ENCODE peak calls at places on chromosomes 4 and X, in six cellular contexts. I is uterus, K is IMR-90, H is endothelial cell of umbilical vein, O is transverse colon, F is sigmoid colon. C is an unnamed sample.

GRCh38 chr4:53068755-53069154 is 206.6 kb downstream of the RASL11B start:
- DNase-seq in O (no peak), I (no peak), F (no peak), H (no peak), K (peak), C (no peak)

GRCh38 chr4:75497133-75497532 is 17.1 kb downstream of the RCHY1 start:
- DNase-seq in H (no peak), I (no peak), F (no peak), K (peak), O (no peak), C (no peak)

GRCh38 chr4:42420120-42420519 is 22.8 kb downstream of the SHISA3 start:
- DNase-seq in K (peak), O (no peak), H (no peak), I (no peak), F (no peak), C (no peak)

GRCh38 chr4:143241892-143242291 is 57.2 kb downstream of the USP38 start:
- DNase-seq in K (peak), I (no peak), F (no peak), H (no peak), O (no peak), C (no peak)

GRCh38 chr4:26020083-26020668 is 106.2 kb downstream of the SMIM20 start:
- DNase-seq in F (no peak), H (no peak), I (no peak), K (peak), O (no peak), C (no peak)

GRCh38 chr4:186624951-186625350 is 69.6 kb upstream of the MTNR1A start:
- DNase-seq in I (no peak), K (peak), H (no peak), F (no peak), O (no peak), C (no peak)

GRCh38 chrX:65596270-65596669 is 61.7 kb upstream of the LAS1L start:
- DNase-seq in O (peak), H (peak), K (peak), F (no peak), I (peak), C (peak)

GRCh38 chr4:15778191-15778741 is at the start of gene CD38:
- DNase-seq in H (no peak), O (peak), F (peak), I (no peak), K (no peak), C (peak)

GRCh38 chr4:69951602-69952001 is 13.9 kb downstream of the CSN2 start:
- DNase-seq in I (no peak), K (no peak), H (no peak), F (no peak), O (no peak), C (no peak)

GRCh38 chr4:38670939-38671593 is 7.1 kb downstream of the KLF3 start:
- DNase-seq in K (no peak), O (peak), I (no peak), F (no peak), H (peak), C (peak)

GRCh38 chr4:38670061-38670894 is 6.3 kb downstream of the KLF3 start:
- DNase-seq in I (no peak), F (no peak), H (peak), K (no peak), O (no peak), C (no peak)

GRCh38 chr4:38667005-38667771 is 3.2 kb downstream of the KLF3 start:
- DNase-seq in H (peak), I (peak), K (peak), F (peak), O (peak), C (peak)

GRCh38 chr4:38668203-38668602 is 4.2 kb downstream of the KLF3 start:
- DNase-seq in F (no peak), I (no peak), H (no peak), K (no peak), O (no peak), C (no peak)

GRCh38 chr4:38669233-38669632 is 5.2 kb downstream of the KLF3 start:
- DNase-seq in I (no peak), F (no peak), H (peak), O (no peak), K (no peak), C (no peak)
- TF ChIP-seq POLR2A in I (no peak), F (no peak), H (no peak), O (no peak), K (no peak), C (no peak)

DNA sequence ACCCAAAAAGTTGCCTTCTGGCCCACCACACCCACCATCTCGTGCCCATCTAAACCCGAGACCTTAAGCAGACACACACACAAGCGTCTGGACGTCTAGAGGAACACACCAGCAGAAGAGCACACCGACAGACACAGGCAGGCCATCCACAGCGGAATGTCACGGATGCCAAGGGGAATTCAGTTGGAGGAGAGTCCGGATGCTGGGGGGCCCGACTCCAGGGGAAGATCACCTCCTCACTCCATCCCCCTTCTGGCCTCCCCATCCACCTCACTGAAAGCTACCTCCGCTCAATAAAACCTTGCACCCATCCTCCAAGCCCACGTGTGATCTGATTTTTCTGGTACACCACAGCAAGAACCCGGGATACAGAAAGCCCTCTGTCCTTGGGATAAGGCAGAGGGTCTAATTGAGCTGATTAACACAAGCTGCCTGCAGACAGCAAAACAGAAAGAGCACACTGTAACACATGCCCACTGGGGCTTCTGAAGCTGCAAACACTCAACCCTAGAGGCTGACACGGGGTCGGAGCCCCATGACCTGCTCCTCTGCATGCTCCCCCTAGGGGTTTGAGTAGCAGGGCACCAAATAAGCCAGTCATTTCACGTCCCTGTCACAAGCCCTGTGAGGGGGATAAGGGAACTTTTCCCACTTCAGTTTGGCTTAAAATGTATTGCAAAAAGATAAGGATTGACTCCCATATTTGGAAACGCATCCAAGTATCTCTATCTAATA is 339.6 kb upstream of the PCDH10 start:
- DNase-seq in O (no peak), H (no peak), I (no peak), K (no peak), F (no peak), C (no peak)
- TF ChIP-seq CTCF in O (no peak), H (no peak), I (no peak), K (no peak), F (no peak), C (no peak)

GRCh38 chr4:21709031-21709430 is 239.5 kb downstream of the KCNIP4 start:
- DNase-seq in I (no peak), O (no peak), K (no peak), F (no peak), H (peak), C (no peak)
- H3K4me3 ChIP-seq in I (no peak), O (no peak), K (no peak), F (no peak), H (no peak), C (no peak)

DNA sequence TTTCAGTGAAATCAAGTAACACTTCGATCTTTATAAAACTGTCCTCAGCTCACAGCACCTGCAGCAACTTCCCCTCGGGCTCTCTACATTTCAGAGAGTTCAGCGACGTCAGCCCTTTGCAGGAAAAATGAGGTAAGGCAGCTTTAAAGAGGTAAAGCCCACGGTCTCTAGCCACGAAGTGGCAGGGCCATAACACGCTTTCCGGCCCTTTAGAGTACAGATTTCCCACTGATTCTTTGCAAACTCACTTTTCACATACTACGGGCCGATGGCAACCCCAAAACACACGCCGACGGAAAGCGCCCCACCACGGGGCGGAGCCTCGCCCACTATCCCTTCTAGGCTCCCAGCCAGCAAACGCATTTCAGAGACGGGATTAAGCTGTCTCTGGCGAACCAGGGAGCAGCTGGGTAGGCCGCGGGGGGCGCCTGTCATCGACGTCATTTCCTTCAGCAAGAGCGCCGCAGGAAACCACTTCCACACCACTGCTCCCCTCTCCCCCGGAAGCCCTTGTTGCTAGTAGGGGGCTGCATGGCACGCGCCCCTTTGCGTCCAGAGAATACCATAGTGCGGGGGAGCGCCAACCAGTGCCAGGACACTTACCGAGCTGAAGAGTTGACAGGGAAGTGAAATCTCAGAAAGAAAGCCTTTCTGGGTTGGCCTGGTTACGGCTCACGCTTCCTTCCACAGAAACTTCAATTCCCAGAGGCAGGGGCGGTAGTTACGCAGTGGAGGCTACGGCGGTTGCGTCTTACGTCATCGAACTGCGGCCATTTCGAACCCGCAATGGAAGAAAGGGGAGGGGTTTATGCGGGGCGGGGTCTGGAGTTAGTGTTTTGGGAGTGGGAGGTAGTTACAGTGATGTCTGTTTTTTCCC is at the start of gene TRMT10A:
- DNase-seq in H (peak), F (peak), O (peak), I (peak), K (peak), C (peak)
- TF ChIP-seq POLR2A in H (no peak), F (peak), O (peak), I (peak), K (peak), C (peak)

GRCh38 chr4:7491915-7492314 is 57.2 kb upstream of the PSAPL1 start:
- DNase-seq in F (no peak), O (no peak), K (no peak), H (no peak), I (no peak), C (no peak)
- TF ChIP-seq CTCF in F (no peak), O (no peak), K (no peak), H (no peak), I (no peak), C (no peak)

GRCh38 chr4:56760194-56760593 is 61.3 kb downstream of the SPINK2 start:
- DNase-seq in I (no peak), F (no peak), K (no peak), H (no peak), O (no peak), C (no peak)

GRCh38 chr4:56755901-56756300 is 65.6 kb downstream of the SPINK2 start:
- DNase-seq in O (no peak), K (no peak), I (no peak), F (no peak), H (no peak), C (no peak)

GRCh38 chr4:56757821-56758400 is 63.6 kb downstream of the SPINK2 start:
- DNase-seq in K (peak), H (peak), O (peak), I (peak), F (peak), C (no peak)

GRCh38 chr4:56752985-56753384 is 68.5 kb downstream of the SPINK2 start:
- DNase-seq in O (peak), H (peak), I (no peak), F (no peak), K (no peak), C (no peak)

GRCh38 chr4:56757270-56757746 is 64.2 kb downstream of the SPINK2 start:
- DNase-seq in F (peak), I (no peak), H (no peak), O (peak), K (peak), C (no peak)
- H3K4me3 ChIP-seq in F (no peak), I (no peak), H (no peak), O (no peak), K (no peak), C (no peak)

C was measured in ovary.